ENCODE peak calls at places on chromosomes 5 and 9, in eight cellular contexts. D, B, N, T, W, V, C and L are unnamed samples.

GRCh38 chr5:157799578-157799977 is 56.1 kb downstream of the LSM11 start:
- DNase-seq in N (no peak), T (no peak), C (no peak), V (no peak), B (no peak), D (no peak), W (no peak), L (peak; percentile 12)

GRCh38 chr5:114179134-114179533 is 182.7 kb upstream of the KCNN2 start:
- DNase-seq in V (no peak), B (no peak), C (no peak), D (no peak), W (no peak), T (no peak), N (no peak), L (no peak)

GRCh38 chr5:69364414-69364813 is 4.9 kb downstream of the AK6 start:
- DNase-seq in N (peak; percentile 63), C (no peak), B (peak; percentile 36), T (no peak), V (peak; percentile 21), D (peak; percentile 13), W (peak; percentile 43), L (peak; percentile 12)

GRCh38 chr9:88414298-88414697 is 26.1 kb downstream of the SPIN1 start:
- DNase-seq in N (no peak), T (no peak), W (no peak), C (no peak), V (no peak), D (no peak), B (no peak), L (no peak)

GRCh38 chr5:171428168-171428658 is 8.8 kb downstream of the FGF18 start:
- DNase-seq in B (no peak), C (no peak), D (no peak), W (no peak), N (no peak), T (no peak), V (no peak), L (no peak)

GRCh38 chr5:132856011-132856410 is 10.3 kb downstream of the GDF9 start:
- DNase-seq in W (no peak), B (no peak), C (no peak), V (no peak), N (no peak), T (no peak), D (no peak), L (no peak)

GRCh38 chr5:144191998-144192397 is 21.3 kb downstream of the KCTD16 start:
- DNase-seq in C (peak; percentile 73), D (peak; percentile 79), N (peak; percentile 49), T (no peak), B (peak; percentile 15), W (no peak), V (peak; percentile 65), L (peak; percentile 62)

GRCh38 chr9:129415954-129416651 is 204.8 kb downstream of the C9orf50 start:
- DNase-seq in W (no peak), T (no peak), N (no peak), B (no peak), V (no peak), C (no peak), D (no peak), L (no peak)

GRCh38 chr5:73189816-73190451 is 16.9 kb downstream of the TMEM174 start:
- DNase-seq in C (no peak), W (no peak), B (peak; percentile 19), T (no peak), N (no peak), D (peak; percentile 48), V (no peak), L (no peak)

GRCh38 chr5:41763096-41763495 is 107.1 kb downstream of the OXCT1 start:
- DNase-seq in T (no peak), B (no peak), D (no peak), W (no peak), C (no peak), V (no peak), N (no peak), L (no peak)

GRCh38 chr9:88236531-88237453 is 98.5 kb upstream of the SPATA31C2 start:
- DNase-seq in C (no peak), N (no peak), B (no peak), D (no peak), W (no peak), V (no peak), T (no peak), L (no peak)

GRCh38 chr9:104286792-104287191 is 192.7 kb downstream of the SMC2 start:
- DNase-seq in B (no peak), C (no peak), N (no peak), D (no peak), W (no peak), V (no peak), T (no peak), L (no peak)

GRCh38 chr9:17742065-17742464 is 163.2 kb downstream of the SH3GL2 start:
- DNase-seq in B (no peak), W (no peak), C (no peak), V (no peak), N (no peak), D (peak; percentile 90), T (no peak), L (no peak)

GRCh38 chr5:91219803-91220371 is 163.2 kb downstream of the ARRDC3 start:
- DNase-seq in W (peak; percentile 16), C (no peak), V (peak; percentile 26), T (no peak), N (peak; percentile 24), B (peak; percentile 37), D (peak; percentile 56), L (no peak)

GRCh38 chr5:15601274-15601673 is 101.3 kb downstream of the FBXL7 start:
- DNase-seq in W (no peak), C (no peak), D (peak; percentile 59), B (no peak), V (no peak), T (no peak), N (no peak), L (no peak)

GRCh38 chr5:15452030-15452429 is 48.0 kb upstream of the FBXL7 start:
- DNase-seq in C (no peak), T (no peak), W (no peak), B (no peak), N (no peak), V (no peak), D (no peak), L (no peak)

GRCh38 chr5:145632701-145633100 is 202.4 kb downstream of the PRELID2 start:
- DNase-seq in D (no peak), T (no peak), B (no peak), W (no peak), V (no peak), C (no peak), N (no peak), L (no peak)

GRCh38 chr5:174338204-174339010 is 292.9 kb downstream of the NSG2 start:
- DNase-seq in W (peak; percentile 77), D (no peak), T (no peak), N (no peak), V (no peak), C (no peak), B (no peak), L (no peak)

GRCh38 chr9:105144841-105145240 is 99.6 kb upstream of the SLC44A1 start:
- DNase-seq in B (no peak), W (no peak), N (no peak), C (no peak), V (no peak), T (no peak), D (no peak), L (no peak)

GRCh38 chr5:137733011-137733410 is 2.9 kb downstream of the KLHL3 start:
- DNase-seq in C (no peak), D (no peak), T (no peak), V (no peak), B (no peak), W (no peak), N (no peak), L (no peak)

GRCh38 chr5:122533825-122534224 is 221.8 kb downstream of the SNCAIP start:
- DNase-seq in N (no peak), W (no peak), B (no peak), T (no peak), C (no peak), V (no peak), D (no peak), L (no peak)

GRCh38 chr9:89863837-89864236 is 259.0 kb downstream of the GADD45G start:
- DNase-seq in N (no peak), B (no peak), D (no peak), T (no peak), V (no peak), W (no peak), C (no peak), L (no peak)

GRCh38 chr5:172573986-172574844 is 66.8 kb upstream of the NEURL1B start:
- DNase-seq in B (no peak), D (no peak), C (no peak), W (no peak), N (no peak), T (no peak), V (no peak), L (no peak)
- TF ChIP-seq CTCF in B (no peak), D (no peak), C (no peak), W (no peak), N (no peak), T (no peak), V (no peak), L (no peak)

GRCh38 chr9:12629091-12629490 is 64.1 kb upstream of the TYRP1 start:
- DNase-seq in N (no peak), V (no peak), D (no peak), B (no peak), C (no peak), T (no peak), W (no peak), L (no peak)

GRCh38 chr9:12631866-12632265 is 61.3 kb upstream of the TYRP1 start:
- DNase-seq in T (no peak), B (no peak), W (no peak), N (no peak), C (no peak), V (no peak), D (no peak), L (no peak)

GRCh38 chr9:12628546-12628945 is 64.6 kb upstream of the TYRP1 start:
- DNase-seq in W (no peak), T (no peak), N (no peak), D (no peak), B (no peak), V (no peak), C (no peak), L (no peak)

GRCh38 chr9:12633016-12633765 is 60.0 kb upstream of the TYRP1 start:
- DNase-seq in B (no peak), C (no peak), D (no peak), W (no peak), N (no peak), V (no peak), T (no peak), L (no peak)
- TF ChIP-seq REST in B (no peak), C (no peak), D (no peak), W (no peak), N (no peak), V (no peak), T (no peak), L (no peak)

GRCh38 chr5:102223542-102224444 is 72.3 kb downstream of the SLCO4C1 start:
- DNase-seq in T (peak; percentile 22), N (no peak), D (peak; percentile 80), C (no peak), W (peak; percentile 12), V (peak; percentile 41), B (peak; percentile 7), L (peak; percentile 2)
- TF ChIP-seq CTCF in T (peak; percentile 67), N (peak; percentile 62), D (peak; percentile 96), C (peak; percentile 61), W (peak; percentile 70), V (peak; percentile 73), B (peak; percentile 34), L (peak; percentile 24)

DNA sequence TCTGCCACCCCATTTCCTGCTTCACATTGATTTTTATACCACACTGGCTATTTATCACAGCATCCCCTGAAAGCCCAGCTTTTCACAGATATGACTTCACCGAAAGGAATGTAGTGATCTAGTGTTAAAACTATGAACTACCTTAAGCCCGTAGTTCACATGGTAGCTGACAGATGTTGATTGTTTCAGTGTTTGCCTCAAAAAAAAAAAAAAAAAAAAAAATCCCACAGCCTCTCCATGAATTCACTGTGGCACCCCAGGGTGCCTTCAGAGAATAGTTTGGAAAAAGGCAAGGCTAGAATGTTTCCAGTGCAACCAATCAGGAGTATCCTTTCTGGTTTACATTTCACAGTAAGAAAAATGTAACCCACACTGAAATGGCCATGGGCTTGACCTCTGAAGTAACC is 37.1 kb downstream of the GLIS3 start:
- DNase-seq in V (peak; percentile 81), W (no peak), N (peak; percentile 51), T (peak; percentile 51), D (peak; percentile 26), B (no peak), C (no peak), L (no peak)
- TF ChIP-seq REST in V (no peak), W (no peak), N (no peak), T (no peak), D (no peak), B (no peak), C (no peak), L (no peak)